ENCODE peak calls at places on chromosome 1, in ten cellular contexts. O is fibroblast of mammary gland, E is mammary epithelial cell, C is choroid plexus epithelial cell, Z is WERI-Rb-1, T is endothelial cell of umbilical vein, W is GM23338, L is uterus, V is foreskin fibroblast, K is ovary. P is an unnamed sample.

GRCh38 chr1:210446479-210446878 is 117.8 kb downstream of the HHAT start:
- DNase-seq in L (no peak), W (no peak), V (no peak), E (no peak), C (peak), O (peak), K (no peak), T (no peak), Z (peak), P (peak)

GRCh38 chr1:61201035-61201434 is 118.7 kb downstream of the NFIA start:
- DNase-seq in W (no peak), K (no peak), C (no peak), L (no peak), O (no peak), Z (no peak), E (no peak), V (no peak), T (peak), P (no peak)

GRCh38 chr1:230754831-230755230 is 7.6 kb downstream of the CAPN9 start:
- DNase-seq in L (no peak), T (no peak), O (peak), E (no peak), W (no peak), Z (no peak), C (peak), K (no peak), V (no peak), P (peak)

GRCh38 chr1:11311816-11312755 is 39.1 kb downstream of the UBIAD1 start:
- DNase-seq in L (no peak), W (no peak), Z (peak), E (no peak), K (no peak), O (no peak), V (no peak), C (no peak), T (no peak), P (no peak)

GRCh38 chr1:63532727-63533126 is 9.4 kb downstream of the EFCAB7 start:
- DNase-seq in C (no peak), L (no peak), E (no peak), K (no peak), T (no peak), V (no peak), W (no peak), O (no peak), Z (no peak), P (no peak)

GRCh38 chr1:41493117-41493536 is 8.6 kb upstream of the EDN2 start:
- DNase-seq in Z (no peak), K (peak), O (peak), E (peak), V (peak), L (no peak), C (peak), T (peak), W (no peak), P (peak)

GRCh38 chr1:64087768-64088167 is 115.7 kb upstream of the UBE2U start:
- DNase-seq in O (peak), L (no peak), K (no peak), E (peak), V (peak), W (no peak), Z (no peak), T (no peak), C (peak), P (peak)

GRCh38 chr1:222136869-222137268 is 395.0 kb upstream of the DUSP10 start:
- DNase-seq in C (no peak), O (no peak), W (no peak), T (no peak), E (no peak), V (no peak), K (no peak), Z (no peak), L (no peak), P (no peak)

GRCh38 chr1:210143465-210144062 is 89.0 kb upstream of the SERTAD4 start:
- DNase-seq in Z (peak), V (peak), L (peak), O (peak), K (peak), T (peak), C (peak), E (peak), W (peak), P (peak)

GRCh38 chr1:37125295-37125694 is 91.0 kb upstream of the GRIK3 start:
- DNase-seq in E (no peak), K (no peak), L (no peak), C (no peak), W (no peak), Z (no peak), V (no peak), O (no peak), T (no peak), P (no peak)

GRCh38 chr1:212967767-212968166 is 17.4 kb downstream of the VASH2 start:
- DNase-seq in O (peak), L (no peak), K (no peak), V (peak), T (no peak), W (peak), Z (peak), C (peak), E (peak), P (peak)

GRCh38 chr1:7292714-7293419 is 478.2 kb upstream of the VAMP3 start:
- DNase-seq in C (no peak), O (no peak), K (no peak), W (no peak), L (no peak), V (no peak), T (no peak), Z (no peak), E (no peak), P (no peak)

GRCh38 chr1:55718758-55719671 is 503.9 kb upstream of the USP24 start:
- DNase-seq in E (peak), Z (no peak), L (peak), O (peak), K (peak), W (peak), T (no peak), C (peak), V (peak), P (peak)

DNA sequence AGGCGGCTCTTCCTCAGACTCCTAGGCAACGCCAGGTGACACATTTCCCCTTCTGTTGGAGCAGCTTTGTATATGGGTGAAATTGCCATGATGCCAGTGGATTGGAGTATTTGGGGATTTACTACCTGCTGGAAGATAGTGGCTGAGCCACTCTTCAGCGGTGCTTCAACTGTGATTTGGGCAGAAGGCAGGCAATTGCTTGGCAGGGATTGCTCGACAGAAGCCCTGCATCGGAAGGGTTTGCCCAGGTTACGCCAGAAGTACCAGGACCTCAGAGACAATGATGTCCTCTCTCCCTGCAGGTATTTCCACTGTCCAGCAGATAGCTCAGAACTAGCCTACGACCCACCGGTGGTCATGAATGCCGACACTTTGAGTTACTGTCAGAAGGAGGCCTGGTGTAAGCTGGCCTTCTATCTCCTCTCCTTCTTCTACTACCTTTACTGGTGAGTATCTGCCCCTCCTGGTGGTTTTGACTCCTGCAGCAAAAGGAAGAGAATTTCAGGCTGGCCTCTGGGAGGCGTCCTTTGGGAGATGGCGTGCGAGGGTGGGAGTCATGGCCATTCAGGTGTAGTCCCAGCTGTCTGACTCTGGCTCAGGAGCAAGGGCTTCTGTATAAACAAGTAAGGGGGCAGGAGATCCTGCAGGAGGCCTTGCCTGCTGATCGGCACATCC is 118.3 kb downstream of the CNIH3 start:
- DNase-seq in O (no peak), T (no peak), W (peak), Z (no peak), K (no peak), E (no peak), C (no peak), V (no peak), L (no peak), P (no peak)
- TF ChIP-seq CTCF in O (no peak), T (no peak), W (peak), Z (no peak), K (no peak), E (no peak), C (peak), V (no peak), L (no peak), P (peak)

GRCh38 chr1:53125623-53126360 is 16.6 kb downstream of the SLC1A7 start:
- DNase-seq in W (no peak), T (no peak), V (no peak), K (no peak), C (no peak), L (no peak), E (no peak), O (peak), Z (no peak), P (no peak)
- H3K4me3 ChIP-seq in W (no peak), T (no peak), V (no peak), K (no peak), C (no peak), L (no peak), E (no peak), O (no peak), Z (no peak), P (no peak)

GRCh38 chr1:53266038-53266437 is 27.7 kb upstream of the MAGOH start:
- DNase-seq in K (no peak), W (peak), C (peak), Z (no peak), E (peak), T (no peak), O (no peak), V (no peak), L (no peak), P (no peak)
- TF ChIP-seq CTCF in K (no peak), W (peak), C (peak), Z (peak), E (peak), T (no peak), O (peak), V (no peak), L (no peak), P (peak)

DNA sequence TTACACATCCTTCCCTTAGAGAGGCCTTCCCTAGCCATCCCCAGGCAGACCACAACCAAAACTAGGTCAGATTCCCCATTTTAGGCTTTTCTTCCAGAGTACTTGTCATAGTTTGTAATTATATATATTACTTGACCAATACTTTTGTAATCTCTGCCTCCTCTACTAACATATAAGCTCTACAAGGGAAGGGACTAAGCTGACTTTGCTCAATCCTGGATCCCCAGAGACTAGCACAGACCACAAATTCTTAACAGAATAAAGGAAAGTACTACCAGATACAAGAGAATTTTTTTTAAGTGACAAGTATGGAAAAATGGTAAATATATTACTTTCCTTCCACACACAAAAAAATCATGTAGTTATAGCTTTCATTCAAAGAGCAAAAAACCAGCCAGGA is 2.0 kb downstream of the ZMYM6 start:
- DNase-seq in Z (no peak), T (no peak), O (peak), L (no peak), W (no peak), C (peak), V (no peak), K (no peak), E (no peak), P (no peak)
- H3K4me3 ChIP-seq in Z (no peak), T (no peak), O (no peak), L (no peak), W (no peak), C (peak), V (peak), K (no peak), E (peak), P (no peak)

DNA sequence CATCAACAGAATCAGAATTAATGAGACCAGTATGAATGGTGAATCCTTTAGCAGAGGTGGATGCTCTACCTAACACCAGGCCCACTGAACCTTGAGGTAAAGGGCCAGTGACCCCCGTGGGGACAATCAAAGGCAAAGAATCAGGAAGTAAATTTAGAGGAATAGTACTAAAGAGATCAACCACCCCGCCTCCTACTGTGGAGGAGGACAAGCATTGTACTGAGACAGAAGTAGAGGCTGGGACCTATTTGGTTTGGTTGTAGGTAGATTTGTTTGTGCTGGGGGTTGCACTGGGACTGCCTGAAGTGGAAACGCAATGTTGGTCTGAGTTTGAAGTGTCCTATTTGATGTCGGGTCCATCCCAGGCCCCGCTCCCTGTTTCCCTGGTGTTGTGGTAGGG is 9.5 kb downstream of the CD48 start:
- DNase-seq in V (no peak), T (no peak), W (no peak), Z (no peak), E (no peak), C (no peak), K (no peak), L (no peak), O (no peak), P (no peak)
- TF ChIP-seq CTCF in V (no peak), T (no peak), W (no peak), Z (no peak), E (no peak), C (no peak), K (no peak), L (no peak), O (no peak), P (no peak)

GRCh38 chr1:187261637-187262036 is 432.9 kb downstream of the PLA2G4A start:
- DNase-seq in V (no peak), O (no peak), C (no peak), Z (no peak), L (no peak), E (no peak), T (no peak), W (no peak), K (no peak), P (no peak)
- H3K4me3 ChIP-seq in V (no peak), O (no peak), C (no peak), Z (no peak), L (no peak), E (no peak), T (no peak), W (no peak), K (no peak), P (no peak)

GRCh38 chr1:165152727-165153126 is 203.8 kb downstream of the LMX1A start:
- DNase-seq in T (no peak), V (no peak), E (no peak), C (no peak), O (peak), W (peak), Z (peak), L (no peak), K (no peak), P (no peak)
- TF ChIP-seq CTCF in T (no peak), V (no peak), E (peak), C (no peak), O (no peak), W (peak), Z (peak), L (no peak), K (no peak), P (no peak)

GRCh38 chr1:109986054-109986444 is 1.5 kb downstream of the AHCYL1 start:
- DNase-seq in T (no peak), K (no peak), W (peak), C (no peak), O (no peak), L (no peak), E (no peak), Z (no peak), V (no peak), P (no peak)

GRCh38 chr1:109985251-109986053 is 887 bp downstream of the AHCYL1 start:
- DNase-seq in V (no peak), K (no peak), L (no peak), C (no peak), T (no peak), E (no peak), Z (peak), W (no peak), O (peak), P (no peak)

GRCh38 chr1:109989656-109990653 is 5.4 kb downstream of the AHCYL1 start:
- DNase-seq in V (no peak), T (no peak), O (peak), E (no peak), K (no peak), Z (no peak), L (no peak), C (no peak), W (no peak), P (no peak)

GRCh38 chr1:109991400-109991925 is 6.9 kb downstream of the AHCYL1 start:
- DNase-seq in T (no peak), E (no peak), C (no peak), K (no peak), L (no peak), V (no peak), O (no peak), W (no peak), Z (no peak), P (no peak)

GRCh38 chr1:109988349-109988914 is 3.9 kb downstream of the AHCYL1 start:
- DNase-seq in V (no peak), L (no peak), O (no peak), W (no peak), T (no peak), E (no peak), K (no peak), Z (no peak), C (no peak), P (no peak)
- H3K4me3 ChIP-seq in V (no peak), L (no peak), O (no peak), W (no peak), T (no peak), E (no peak), K (no peak), Z (no peak), C (no peak), P (no peak)